ENCODE peak calls at places on chromosome 7, in six cellular contexts. P is MM.1S; R is thoracic aorta; N is progenitor cell of endocrine pancreas; A is foreskin fibroblast; F is CD8-positive, alpha-beta T cell. Z is an unnamed sample.

GRCh38 chr7:27203378-27203953 is 3.6 kb upstream of the HOXA13 start:
- DNase-seq in R (no peak), N (no peak), A (no peak), F (no peak), P (no peak), Z (no peak)

GRCh38 chr7:66576646-66577045 is 52.0 kb upstream of the KCTD7 start:
- DNase-seq in P (no peak), F (no peak), R (no peak), A (no peak), N (no peak), Z (no peak)

GRCh38 chr7:68279827-68280400 is 1283.3 kb downstream of the TYW1 start:
- DNase-seq in R (no peak), N (no peak), A (no peak), F (no peak), P (no peak), Z (no peak)

GRCh38 chr7:94540428-94540827 is 30.8 kb downstream of the CASD1 start:
- DNase-seq in F (no peak), P (no peak), R (no peak), A (no peak), N (no peak), Z (no peak)

GRCh38 chr7:136050462-136050847 is 73.3 kb upstream of the MTPN start:
- DNase-seq in F (no peak), N (no peak), A (no peak), P (no peak), R (no peak), Z (no peak)

GRCh38 chr7:30430300-30430699 is 48.3 kb downstream of the NOD1 start:
- DNase-seq in A (no peak), N (no peak), R (no peak), P (no peak), F (no peak), Z (no peak)

GRCh38 chr7:27375958-27376357 is 133.4 kb downstream of the EVX1 start:
- DNase-seq in R (no peak), F (no peak), P (no peak), N (no peak), A (no peak), Z (no peak)

GRCh38 chr7:132520591-132520990 is 55.7 kb downstream of the PLXNA4 start:
- DNase-seq in N (no peak), P (no peak), R (no peak), F (no peak), A (no peak), Z (no peak)

GRCh38 chr7:29327455-29327854 is 132.9 kb downstream of the CHN2 start:
- DNase-seq in R (no peak), N (no peak), A (no peak), P (no peak), F (no peak), Z (no peak)

GRCh38 chr7:94313926-94314325 is 80.8 kb upstream of the COL1A2 start:
- DNase-seq in P (no peak), A (peak), F (no peak), R (no peak), N (no peak), Z (no peak)

GRCh38 chr7:135878284-135878683 is 98.9 kb downstream of the MTPN start:
- DNase-seq in N (no peak), F (no peak), R (no peak), A (no peak), P (no peak), Z (no peak)

DNA sequence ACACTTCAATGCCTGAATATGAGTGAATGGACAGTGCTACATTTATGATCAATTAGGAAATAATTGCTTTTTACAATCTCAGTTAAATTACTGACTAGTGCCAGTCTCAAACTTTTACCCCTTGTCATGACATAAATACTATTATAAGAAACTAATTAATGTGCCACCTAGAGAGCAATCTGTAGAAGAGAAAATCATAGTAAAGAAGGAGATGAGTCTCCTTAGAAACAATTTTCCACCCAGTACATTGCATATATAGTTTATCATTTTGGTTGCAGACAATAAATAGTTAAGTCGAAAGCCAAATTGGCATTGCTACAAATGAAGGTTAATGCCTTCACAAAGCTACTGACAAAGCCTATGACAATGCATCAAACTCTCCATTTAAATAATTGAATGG is 68.6 kb downstream of the SLC13A1 start:
- DNase-seq in A (no peak), F (no peak), N (no peak), P (no peak), R (no peak), Z (no peak)
- TF ChIP-seq CTCF in A (no peak), F (no peak), N (peak), P (peak), R (no peak), Z (no peak)

GRCh38 chr7:6027806-6028365 is 3.3 kb upstream of the ANKRD61 start:
- DNase-seq in P (no peak), F (no peak), N (no peak), R (no peak), A (no peak), Z (no peak)

GRCh38 chr7:6028563-6028962 is 2.6 kb upstream of the ANKRD61 start:
- DNase-seq in R (no peak), F (no peak), N (no peak), P (no peak), A (no peak), Z (no peak)

GRCh38 chr7:6023974-6024435 is 7.2 kb upstream of the ANKRD61 start:
- DNase-seq in R (no peak), F (no peak), A (no peak), N (no peak), P (no peak), Z (no peak)

GRCh38 chr7:6026917-6027316 is 4.3 kb upstream of the ANKRD61 start:
- DNase-seq in R (no peak), P (no peak), A (no peak), F (no peak), N (no peak), Z (peak)

DNA sequence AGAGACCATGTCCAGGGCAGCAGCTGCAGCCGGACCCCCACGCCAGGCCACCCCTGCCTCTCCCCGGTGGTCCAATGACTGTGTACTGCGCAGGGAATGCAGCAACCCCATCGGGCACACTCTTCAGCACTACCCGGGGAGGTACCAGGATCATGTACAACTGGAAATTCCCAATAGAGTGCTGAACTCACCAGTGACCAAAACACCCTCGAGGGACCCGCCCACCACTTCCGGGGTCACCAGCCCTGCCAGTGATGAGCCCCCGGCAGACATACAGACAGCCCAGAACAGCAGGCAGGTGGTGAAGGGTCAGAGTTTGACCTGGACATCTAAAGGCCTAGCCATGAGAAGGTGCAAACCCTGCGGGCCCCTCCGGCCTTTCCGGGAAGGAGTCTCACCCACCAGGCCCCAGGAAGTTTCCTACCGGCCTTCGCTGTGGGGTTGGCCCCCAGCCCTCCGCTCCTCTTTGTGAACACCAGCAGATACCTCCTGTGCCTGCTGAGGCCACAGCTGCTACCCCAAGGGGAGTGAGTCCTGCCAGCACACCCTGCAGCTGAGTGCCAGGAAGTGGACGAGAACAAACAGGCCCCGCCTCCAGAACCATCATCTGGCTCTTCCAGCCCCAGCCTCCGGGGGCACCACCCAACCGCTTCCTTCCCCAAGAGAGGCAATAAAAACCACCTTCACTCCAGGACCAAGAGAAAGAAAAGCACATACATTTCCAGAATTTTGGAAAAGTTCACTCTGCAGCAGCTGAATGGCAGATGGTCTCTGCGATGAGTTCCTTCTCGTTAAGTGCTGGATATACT is 5.0 kb upstream of the ANKRD61 start:
- DNase-seq in N (no peak), R (peak), A (peak), F (peak), P (peak), Z (peak)
- TF ChIP-seq CTCF in N (peak), R (no peak), A (peak), F (no peak), P (peak), Z (no peak)

GRCh38 chr7:127946847-127947246 is 84.4 kb downstream of the LRRC4 start:
- DNase-seq in A (peak), N (no peak), P (no peak), R (no peak), F (no peak), Z (no peak)
- TF ChIP-seq CTCF in A (no peak), N (no peak), P (no peak), R (no peak), F (no peak), Z (no peak)

GRCh38 chr7:2477447-2478386 is 1.5 kb upstream of the GRIFIN start:
- DNase-seq in A (peak), F (peak), R (no peak), P (peak), N (peak), Z (peak)
- TF ChIP-seq CTCF in A (peak), F (peak), R (peak), P (peak), N (peak), Z (peak)

DNA sequence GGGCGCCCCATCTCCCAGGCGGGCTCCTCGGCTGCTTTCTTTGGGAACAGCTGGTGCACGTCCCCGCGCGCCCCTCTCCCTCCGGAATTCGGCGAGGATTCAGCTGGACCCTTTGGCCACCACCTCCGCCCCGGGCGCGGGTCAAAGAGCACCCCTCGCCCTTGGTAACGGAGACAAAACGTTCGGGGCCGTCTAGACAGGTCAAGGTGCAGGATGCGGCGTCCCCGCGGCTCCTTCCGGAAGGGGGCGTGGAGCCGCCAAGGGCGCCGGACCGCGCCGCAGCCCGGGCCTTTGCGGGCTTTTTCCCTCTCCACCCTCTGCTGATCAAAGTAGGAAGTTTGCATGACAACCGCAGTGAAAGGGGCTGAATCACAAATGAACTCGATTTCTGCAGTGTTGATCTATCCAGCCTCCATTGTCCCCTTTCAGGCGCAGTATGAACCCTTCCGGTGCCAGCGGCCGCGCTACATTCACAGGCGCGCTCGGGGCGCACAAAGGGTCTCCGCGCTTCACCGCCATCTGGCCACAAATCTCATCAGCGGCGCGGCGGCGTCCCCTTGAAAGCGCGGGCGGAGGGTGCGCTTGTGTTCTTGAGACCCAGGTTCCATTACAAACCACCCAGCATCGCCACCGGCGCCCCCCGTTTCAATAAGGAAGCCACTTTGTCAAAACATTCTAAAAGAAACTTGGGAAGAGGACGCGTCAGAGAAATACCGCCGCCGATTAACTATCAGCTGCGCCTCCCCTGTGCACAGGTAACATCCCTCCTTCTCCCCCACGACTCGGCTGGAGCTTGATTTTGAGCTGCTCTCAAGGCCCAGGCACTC is 36.4 kb downstream of the CNPY1 start:
- DNase-seq in A (peak), N (no peak), R (no peak), P (no peak), F (no peak), Z (no peak)
- TF ChIP-seq CTCF in A (no peak), N (peak), R (no peak), P (no peak), F (no peak), Z (no peak)

DNA sequence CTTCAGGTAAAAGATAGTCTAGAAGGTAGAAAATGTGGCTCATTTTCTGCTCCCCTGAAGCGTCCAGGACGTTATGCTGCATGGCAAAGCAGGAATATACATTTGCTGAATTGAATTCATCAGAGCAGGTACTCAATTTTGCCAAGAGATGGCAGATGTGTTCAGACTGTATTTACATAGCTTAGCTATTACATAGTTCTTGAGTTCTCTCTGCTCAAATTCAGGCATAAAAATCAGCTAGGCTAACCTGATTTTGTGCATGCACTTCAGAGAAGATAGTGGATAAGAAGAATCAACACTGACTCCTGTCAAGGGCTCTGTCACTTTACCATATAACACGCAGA is 209.2 kb upstream of the FAM3C start:
- DNase-seq in N (no peak), R (no peak), F (no peak), P (peak), A (no peak), Z (no peak)
- TF ChIP-seq CTCF in N (no peak), R (no peak), F (no peak), P (no peak), A (no peak), Z (no peak)

DNA sequence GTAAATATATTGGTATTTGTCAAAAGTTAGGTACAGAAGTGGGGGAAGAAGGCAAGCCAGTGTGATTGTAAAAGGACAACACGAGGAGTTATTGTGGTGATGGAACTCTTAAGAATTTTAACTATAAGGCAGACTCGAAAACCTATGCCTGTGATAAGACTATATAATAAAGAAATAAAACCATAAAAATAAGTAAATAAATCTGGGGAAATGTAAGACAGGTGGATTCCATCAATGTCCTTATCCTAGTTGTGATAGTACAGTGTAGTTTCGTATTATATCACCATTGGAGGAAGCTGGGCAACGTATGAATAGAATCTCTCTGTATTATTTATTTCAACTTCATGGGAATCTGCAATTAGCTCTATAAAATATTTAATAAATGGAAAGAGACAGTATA is 395.7 kb downstream of the CDC14C start:
- DNase-seq in N (no peak), F (no peak), R (no peak), P (no peak), A (no peak), Z (no peak)
- TF ChIP-seq CTCF in N (no peak), F (no peak), R (no peak), P (no peak), A (no peak), Z (no peak)

GRCh38 chr7:46129831-46130230 is 208.8 kb upstream of the IGFBP3 start:
- DNase-seq in R (no peak), F (no peak), N (no peak), A (no peak), P (no peak), Z (no peak)
- TF ChIP-seq CTCF in R (no peak), F (no peak), N (no peak), A (no peak), P (no peak), Z (no peak)

DNA sequence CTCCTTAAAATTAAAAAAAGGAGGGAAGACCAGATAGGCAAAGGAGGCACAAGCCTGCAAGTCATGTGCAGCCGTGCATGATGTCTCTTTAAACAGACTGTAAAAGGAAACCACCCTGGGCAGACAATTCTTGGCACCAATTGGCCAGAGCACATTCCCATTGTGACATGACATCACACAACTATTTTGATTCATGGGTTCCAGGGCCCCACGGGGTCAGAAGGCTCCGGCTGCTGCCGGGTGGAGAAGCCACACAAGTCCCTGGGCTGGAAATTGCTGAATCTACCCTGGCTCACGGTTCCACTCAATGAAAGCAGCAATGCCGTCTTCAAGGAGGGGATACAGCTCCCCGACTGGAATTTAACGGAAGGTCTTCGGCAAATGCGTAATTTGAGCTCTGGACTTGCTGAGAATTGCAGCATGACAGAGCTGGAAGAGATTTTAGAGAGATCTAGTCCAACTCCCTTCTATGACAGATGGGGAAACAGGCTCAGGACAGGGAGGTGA is 140.5 kb downstream of the PRKAG2 start:
- DNase-seq in R (peak), P (no peak), A (peak), N (no peak), F (no peak), Z (no peak)
- TF ChIP-seq CTCF in R (no peak), P (no peak), A (peak), N (no peak), F (no peak), Z (no peak)

Z was measured in GM20000.